ENCODE peak calls at places on chromosomes 6 and 20, in six cellular contexts. C is GM13976, E is coronary artery, Z is DMS53, T is sigmoid colon, A is epithelial cell of esophagus. L is an unnamed sample.

GRCh38 chr6:109503327-109504224 is 20.6 kb upstream of the ZBTB24 start:
- DNase-seq in A (no peak), T (no peak), E (no peak), C (no peak), Z (peak), L (no peak)

GRCh38 chr6:169990095-169991030 is 238.9 kb downstream of the ERMARD start:
- DNase-seq in C (peak), E (peak), T (peak), Z (peak), A (no peak), L (no peak)

GRCh38 chr6:166483556-166484250 is 101.0 kb upstream of the MPC1 start:
- DNase-seq in T (no peak), E (no peak), A (no peak), C (no peak), Z (no peak), L (no peak)

GRCh38 chr6:1479095-1479494 is 89.7 kb downstream of the FOXF2 start:
- DNase-seq in Z (no peak), T (no peak), C (no peak), A (no peak), E (no peak), L (no peak)

GRCh38 chr6:29796026-29796425 is 31.6 kb upstream of the HLA-G start:
- DNase-seq in C (no peak), T (no peak), A (no peak), Z (no peak), E (no peak), L (no peak)

GRCh38 chr6:167244064-167244949 is 46.8 kb upstream of the UNC93A start:
- DNase-seq in C (no peak), Z (peak), A (no peak), T (no peak), E (no peak), L (no peak)

GRCh38 chr6:108562503-108562993 is 1.8 kb downstream of the FOXO3 start:
- DNase-seq in T (peak), E (peak), A (peak), C (no peak), Z (peak), L (peak)

GRCh38 chr20:46117704-46118467 is at the start of gene CD40:
- DNase-seq in E (peak), T (peak), A (peak), C (peak), Z (peak), L (peak)

GRCh38 chr6:122669868-122670267 is 59.7 kb downstream of the PKIB start:
- DNase-seq in A (no peak), T (no peak), Z (peak), E (no peak), C (no peak), L (no peak)

GRCh38 chr20:35263609-35264223 is 14.2 kb downstream of the MMP24OS start:
- DNase-seq in A (no peak), C (no peak), T (no peak), Z (no peak), E (no peak), L (no peak)

GRCh38 chr6:137850137-137850714 is 16.8 kb upstream of the TNFAIP3 start:
- DNase-seq in A (no peak), Z (no peak), E (no peak), T (no peak), C (no peak), L (no peak)

GRCh38 chr6:137811121-137811911 is 55.7 kb upstream of the TNFAIP3 start:
- DNase-seq in Z (peak), C (peak), T (peak), E (no peak), A (peak), L (no peak)

GRCh38 chr20:10521836-10522235 is 86.7 kb downstream of the SLX4IP start:
- DNase-seq in C (no peak), A (no peak), Z (no peak), T (no peak), E (no peak), L (no peak)

GRCh38 chr6:47631248-47632196 is 66.9 kb upstream of the ADGRF4 start:
- DNase-seq in E (no peak), T (no peak), C (peak), Z (peak), A (peak), L (no peak)

GRCh38 chr6:132072271-132072670 is 121.1 kb upstream of the CCN2 start:
- DNase-seq in A (no peak), Z (no peak), E (no peak), C (no peak), T (no peak), L (no peak)

GRCh38 chr6:43990275-43990626 is 137.0 kb downstream of the MRPL14 start:
- DNase-seq in Z (peak), A (no peak), T (no peak), C (no peak), E (no peak), L (no peak)

GRCh38 chr6:44257007-44257752 is at the start of gene SLC35B2:
- DNase-seq in E (no peak), T (peak), Z (peak), C (peak), A (peak), L (no peak)

GRCh38 chr6:34226066-34226465 is 10.6 kb upstream of the HMGA1 start:
- DNase-seq in A (no peak), Z (no peak), T (no peak), C (no peak), E (no peak), L (no peak)

GRCh38 chr6:99151634-99152344 is 197.7 kb downstream of the FAXC start:
- DNase-seq in E (no peak), Z (peak), C (peak), T (no peak), A (peak), L (no peak)

GRCh38 chr6:43900560-43901329 is 130.7 kb downstream of the VEGFA start:
- DNase-seq in E (no peak), A (no peak), Z (peak), T (no peak), C (no peak), L (no peak)

GRCh38 chr6:168194732-168195565 is 115.9 kb upstream of the FRMD1 start:
- DNase-seq in C (no peak), T (peak), A (no peak), Z (peak), E (peak), L (peak)

GRCh38 chr6:34068462-34069044 is 77.3 kb downstream of the GRM4 start:
- DNase-seq in A (no peak), Z (peak), T (no peak), C (no peak), E (no peak), L (no peak)

GRCh38 chr20:43265449-43265848 is 75.7 kb upstream of the PTPRT start:
- DNase-seq in T (no peak), Z (no peak), A (no peak), C (no peak), E (no peak), L (no peak)

GRCh38 chr6:69542494-69542893 is 254.3 kb downstream of the LMBRD1 start:
- DNase-seq in Z (no peak), A (no peak), E (no peak), C (no peak), T (no peak), L (no peak)

GRCh38 chr20:50865114-50865513 is 66.1 kb downstream of the ADNP start:
- DNase-seq in A (no peak), Z (no peak), E (no peak), T (no peak), C (no peak), L (no peak)

L was measured in vagina.